ENCODE peak calls at places on chromosomes 12 and 14, in seven cellular contexts. Q, D, V, F, R, H and S are unnamed samples.
A peak's percentile ranks its signal among the peaks of the same experiment; 100 is the strongest.

GRCh38 chr14:90607141-90607540 is 209.1 kb downstream of the TTC7B start:
- DNase-seq in R (peak; percentile 57), H (no peak), Q (no peak), D (no peak), V (no peak), F (peak; percentile 88), S (no peak)

GRCh38 chr12:29380536-29381523 is at the start of gene ERGIC2:
- DNase-seq in R (peak; percentile 92), F (peak; percentile 97), D (peak; percentile 98), H (peak; percentile 78), Q (peak; percentile 93), V (peak; percentile 100), S (peak; percentile 94)

GRCh38 chr12:25743679-25744078 is 190.6 kb upstream of the LMNTD1 start:
- DNase-seq in D (no peak), Q (no peak), F (no peak), R (no peak), H (no peak), V (no peak), S (no peak)

GRCh38 chr12:38342444-38342843 is 25.9 kb downstream of the ALG10B start:
- DNase-seq in H (no peak), D (no peak), Q (no peak), V (no peak), F (no peak), R (no peak), S (no peak)

GRCh38 chr14:50001146-50001998 is 108.5 kb downstream of the ARF6 start:
- DNase-seq in H (peak; percentile 53), R (peak; percentile 49), Q (no peak), F (no peak), D (peak; percentile 84), V (peak; percentile 93), S (no peak)

GRCh38 chr12:12901158-12901791 is 9.9 kb downstream of the GPRC5A start:
- DNase-seq in R (no peak), Q (no peak), D (peak; percentile 85), H (no peak), F (no peak), V (peak; percentile 80), S (peak; percentile 86)

GRCh38 chr14:104794641-104795467 is 694 bp downstream of the AKT1 start:
- DNase-seq in F (no peak), R (peak; percentile 51), D (no peak), V (peak; percentile 26), H (no peak), Q (no peak), S (no peak)

GRCh38 chr12:32896438-32897275 is at the start of gene PKP2:
- DNase-seq in R (peak; percentile 69), Q (peak; percentile 72), H (no peak), F (peak; percentile 84), V (peak; percentile 93), D (peak; percentile 38), S (no peak)

GRCh38 chr12:52081263-52081733 is 1.8 kb downstream of the SMIM41 start:
- DNase-seq in V (no peak), H (no peak), D (no peak), Q (no peak), F (no peak), R (peak; percentile 37), S (no peak)

GRCh38 chr12:28899951-28900350 is 249.1 kb upstream of the FAR2 start:
- DNase-seq in R (no peak), H (no peak), Q (no peak), V (peak; percentile 99), D (peak; percentile 19), F (no peak), S (no peak)

GRCh38 chr12:68331500-68331868 is 678 bp downstream of the MDM1 start:
- DNase-seq in Q (no peak), H (no peak), V (peak; percentile 33), D (no peak), R (no peak), F (no peak), S (no peak)

GRCh38 chr12:49627752-49628360 is 4.5 kb downstream of the PRPF40B start:
- DNase-seq in D (peak; percentile 38), Q (no peak), H (no peak), R (no peak), F (no peak), V (peak; percentile 72), S (no peak)